ENCODE peak calls at places on chromosome 9, in seven cellular contexts. Q is left ventricle myocardium inferior, S is colonic mucosa, P is psoas muscle, D is lung, F is hepatocyte, W is K562. X is an unnamed sample. For H3K27me3, the result is how much of the 10 kb centered on the place peaks cover.

GRCh38 chr9:22228542-22228941 is 218.1 kb upstream of the DMRTA1 start:
- DNase-seq in W (no peak), S (no peak), Q (no peak), F (no peak), P (no peak), D (no peak), X (no peak)

GRCh38 chr9:114362394-114362793 is 25.4 kb downstream of the AKNA start:
- DNase-seq in D (no peak), S (no peak), P (no peak), W (no peak), F (no peak), Q (no peak), X (no peak)

GRCh38 chr9:134011401-134011800 is 13.9 kb upstream of the BRD3OS start:
- DNase-seq in Q (no peak), F (no peak), D (no peak), P (no peak), S (no peak), W (no peak), X (no peak)

GRCh38 chr9:70117835-70118319 is 74.2 kb downstream of the MAMDC2 start:
- DNase-seq in P (no peak), W (no peak), Q (no peak), D (no peak), S (no peak), F (no peak), X (no peak)

GRCh38 chr9:104293877-104294276 is 199.8 kb downstream of the SMC2 start:
- DNase-seq in Q (no peak), F (no peak), D (no peak), W (no peak), P (no peak), S (no peak), X (no peak)

GRCh38 chr9:99294850-99295461 is 72.9 kb downstream of the SEC61B start:
- DNase-seq in Q (no peak), F (no peak), P (no peak), S (no peak), W (no peak), D (no peak), X (no peak)

GRCh38 chr9:7333714-7334113 is 465.9 kb downstream of the DMAC1 start:
- DNase-seq in Q (no peak), F (no peak), W (no peak), D (no peak), S (no peak), P (no peak), X (no peak)

GRCh38 chr9:101365181-101365580 is 19.6 kb downstream of the BAAT start:
- DNase-seq in D (no peak), Q (no peak), S (no peak), W (no peak), F (no peak), P (no peak), X (no peak)

GRCh38 chr9:127405344-127406125 is 8.6 kb downstream of the SLC2A8 start:
- DNase-seq in W (no peak), Q (no peak), F (no peak), S (no peak), D (no peak), P (no peak), X (no peak)

GRCh38 chr9:127403507-127404192 is 6.7 kb downstream of the SLC2A8 start:
- DNase-seq in D (no peak), W (no peak), Q (no peak), P (no peak), F (no peak), S (no peak), X (no peak)

GRCh38 chr9:127404631-127405030 is 7.7 kb downstream of the SLC2A8 start:
- DNase-seq in D (no peak), W (no peak), P (no peak), S (no peak), F (no peak), Q (no peak), X (no peak)

GRCh38 chr9:127407505-127407868 is 10.5 kb downstream of the SLC2A8 start:
- DNase-seq in Q (no peak), P (no peak), F (no peak), W (no peak), S (no peak), D (no peak), X (no peak)

GRCh38 chr9:127406799-127407504 is 10.0 kb downstream of the SLC2A8 start:
- DNase-seq in F (no peak), S (no peak), D (no peak), P (no peak), W (peak), Q (no peak), X (no peak)
- TF ChIP-seq CTCF in F (no peak), S (no peak), D (no peak), P (no peak), W (no peak), Q (no peak), X (no peak)

GRCh38 chr9:12784461-12785250 is 9.8 kb downstream of the LURAP1L start:
- DNase-seq in W (no peak), P (peak), Q (no peak), S (peak), F (peak), D (peak), X (peak)

GRCh38 chr9:12785251-12785880 is 10.5 kb downstream of the LURAP1L start:
- DNase-seq in P (no peak), D (peak), Q (no peak), W (no peak), F (peak), S (peak), X (no peak)

GRCh38 chr9:12790026-12790425 is 15.2 kb downstream of the LURAP1L start:
- DNase-seq in W (no peak), P (no peak), F (no peak), S (no peak), D (no peak), Q (no peak), X (no peak)

GRCh38 chr9:12783767-12784460 is 9.1 kb downstream of the LURAP1L start:
- DNase-seq in S (no peak), P (no peak), D (no peak), F (no peak), W (no peak), Q (no peak), X (no peak)

GRCh38 chr9:12785941-12786340 is 11.1 kb downstream of the LURAP1L start:
- DNase-seq in P (no peak), D (no peak), Q (no peak), W (no peak), F (no peak), S (no peak), X (no peak)
- H3K27ac ChIP-seq in P (no peak), D (no peak), Q (no peak), W (no peak), F (peak), S (no peak), X (no peak)

GRCh38 chr9:92188969-92189781 is 74.0 kb upstream of the SPTLC1 start:
- DNase-seq in Q (no peak), D (peak), P (no peak), F (no peak), S (no peak), W (no peak), X (no peak)

GRCh38 chr9:92187989-92188714 is 72.9 kb upstream of the SPTLC1 start:
- DNase-seq in D (no peak), Q (no peak), S (no peak), P (no peak), W (no peak), F (no peak), X (no peak)

GRCh38 chr9:92189782-92190535 is 74.7 kb upstream of the SPTLC1 start:
- DNase-seq in S (no peak), F (no peak), D (peak), P (no peak), Q (no peak), W (no peak), X (no peak)

GRCh38 chr9:92190536-92190790 is 75.2 kb upstream of the SPTLC1 start:
- DNase-seq in S (no peak), P (no peak), F (no peak), W (no peak), D (no peak), Q (no peak), X (no peak)

GRCh38 chr9:92191801-92192200 is 76.6 kb upstream of the SPTLC1 start:
- DNase-seq in P (no peak), F (no peak), Q (no peak), S (no peak), D (no peak), W (no peak), X (no peak)
- H3K27me3 ChIP-seq in P (under half), F (under half), Q (under half), S (under half), D (under half), W (under half), X (under half)

GRCh38 chr9:89919171-89919681 is 314.4 kb downstream of the GADD45G start:
- DNase-seq in Q (peak), D (peak), P (no peak), W (no peak), S (peak), F (peak), X (peak)
- TF ChIP-seq CTCF in Q (peak), D (peak), P (peak), W (peak), S (no peak), F (peak), X (no peak)

DNA sequence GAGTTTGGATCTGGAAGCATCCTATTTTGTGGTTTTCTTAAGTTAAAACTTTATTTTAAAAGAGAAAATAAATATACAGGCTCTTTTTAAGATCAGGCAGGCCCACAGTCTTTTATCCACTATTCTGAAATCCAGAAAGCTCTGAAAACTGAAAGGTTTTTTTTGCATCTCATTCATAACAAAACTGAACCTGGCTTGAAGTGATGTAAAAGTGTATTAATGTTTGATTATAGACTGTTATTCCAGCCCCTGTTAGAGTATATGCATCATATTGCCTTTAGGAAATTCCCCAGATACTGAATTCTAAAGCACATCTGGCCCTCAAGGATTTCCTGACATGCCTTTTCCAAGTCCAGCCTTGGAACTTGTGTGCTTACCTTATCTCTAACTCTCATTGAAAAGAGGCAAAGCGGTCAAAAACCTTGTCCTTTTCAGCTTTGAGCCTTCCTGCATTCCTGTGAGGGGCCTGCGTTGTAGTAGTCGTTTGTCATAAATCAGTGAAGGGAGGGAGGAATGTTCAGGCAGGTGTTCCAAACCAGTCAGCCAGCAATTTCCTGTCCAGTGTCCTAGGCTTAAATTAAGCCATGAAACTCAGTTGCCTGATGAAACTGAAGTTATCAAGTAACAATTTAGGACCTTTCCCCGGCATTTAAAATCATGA is 110.4 kb downstream of the TLE4 start:
- DNase-seq in Q (no peak), D (no peak), S (no peak), W (no peak), F (peak), P (no peak), X (no peak)
- H3K27ac ChIP-seq in Q (no peak), D (no peak), S (no peak), W (no peak), F (peak), P (peak), X (no peak)

DNA sequence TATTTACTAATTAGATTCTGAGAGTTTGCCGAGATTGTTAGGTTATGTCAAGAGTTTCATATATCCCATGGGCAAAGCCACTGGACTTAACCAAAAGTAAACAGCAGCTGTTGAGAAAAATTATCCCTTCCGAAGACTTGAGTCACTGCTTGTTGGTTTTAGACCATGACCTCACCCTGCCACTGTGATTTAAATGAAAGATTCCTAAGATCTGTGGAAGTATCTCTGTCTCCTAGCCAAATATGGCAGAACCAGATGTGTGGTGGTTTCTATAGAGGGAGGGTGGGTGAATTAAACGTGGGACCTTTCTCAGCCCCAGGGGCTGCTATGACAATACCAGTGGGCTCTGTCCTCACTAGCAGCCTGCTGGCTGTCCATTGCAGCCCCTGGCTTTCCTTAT is 19.3 kb downstream of the DMRT3 start:
- DNase-seq in W (no peak), S (no peak), Q (no peak), F (no peak), P (no peak), D (no peak), X (no peak)
- H3K27me3 ChIP-seq in W (under half), S (under half), Q (under half), F (under half), P (under half), D (under half), X (under half)

GRCh38 chr9:124038790-124039633 is 27.4 kb downstream of the LHX2 start:
- DNase-seq in P (no peak), D (no peak), Q (no peak), F (no peak), W (no peak), S (no peak), X (no peak)

GRCh38 chr9:124038239-124038638 is 26.7 kb downstream of the LHX2 start:
- DNase-seq in D (no peak), Q (no peak), P (no peak), S (no peak), W (no peak), F (no peak), X (no peak)

GRCh38 chr9:124040186-124040920 is 28.8 kb downstream of the LHX2 start:
- DNase-seq in F (no peak), W (no peak), D (no peak), S (no peak), Q (no peak), P (no peak), X (no peak)

GRCh38 chr9:124036578-124036977 is 25.0 kb downstream of the LHX2 start:
- DNase-seq in Q (no peak), D (no peak), S (no peak), W (no peak), F (no peak), P (no peak), X (no peak)

GRCh38 chr9:124037790-124038189 is 26.2 kb downstream of the LHX2 start:
- DNase-seq in D (no peak), W (no peak), F (no peak), S (no peak), Q (no peak), P (no peak), X (no peak)
- TF ChIP-seq CTCF in D (no peak), W (no peak), F (no peak), S (no peak), Q (no peak), P (no peak), X (no peak)

GRCh38 chr9:19550009-19550408 is 141.2 kb downstream of the ACER2 start:
- DNase-seq in S (no peak), D (no peak), Q (no peak), P (no peak), F (no peak), W (no peak), X (no peak)
- H3K27ac ChIP-seq in S (no peak), D (no peak), Q (no peak), P (no peak), F (no peak), W (no peak), X (no peak)

X was measured in right atrium auricular region.